ENCODE peak calls at places on chromosomes 2 and 18, in five cellular contexts. B is IMR-90, H is mesenchymal stem cell, W is trophoblast cell, C is H1. S is an unnamed sample.

GRCh38 chr18:78875268-78875997 is 104.2 kb upstream of the SALL3 start:
- DNase-seq in B (no peak), H (no peak), W (peak; percentile 43), C (peak; percentile 36), S (peak; percentile 24)

GRCh38 chr2:160228141-160228963 is 28.3 kb upstream of the ITGB6 start:
- DNase-seq in B (peak; percentile 87), H (peak; percentile 85), W (peak; percentile 62), C (no peak), S (no peak)

GRCh38 chr2:3741867-3742602 is 38.7 kb downstream of the DCDC2C start:
- DNase-seq in B (no peak), H (no peak), W (no peak), C (no peak), S (no peak)

GRCh38 chr2:42960835-42961165 is 168.4 kb upstream of the HAAO start:
- DNase-seq in B (no peak), H (no peak), W (no peak), C (no peak), S (no peak)

GRCh38 chr2:46719499-46719898 is 196.1 kb downstream of the MCFD2 start:
- DNase-seq in B (peak; percentile 91), H (peak; percentile 45), W (peak; percentile 62), C (no peak), S (no peak)

GRCh38 chr18:74430811-74431571 is 26.1 kb downstream of the DIPK1C start:
- DNase-seq in B (no peak), H (no peak), W (no peak), C (no peak), S (no peak)

GRCh38 chr18:13725566-13726227 is 661 bp downstream of the FAM210A start:
- DNase-seq in B (peak; percentile 2), H (peak; percentile 13), W (no peak), C (no peak), S (no peak)

GRCh38 chr2:25521665-25522387 is 151.6 kb downstream of the DTNB start:
- DNase-seq in B (peak; percentile 81), H (peak; percentile 84), W (peak; percentile 78), C (no peak), S (peak; percentile 26)

GRCh38 chr2:12402440-12403139 is 314.1 kb upstream of the TRIB2 start:
- DNase-seq in B (no peak), H (no peak), W (no peak), C (no peak), S (no peak)

GRCh38 chr2:135052997-135053474 is 944 bp downstream of the RAB3GAP1 start:
- DNase-seq in B (no peak), H (no peak), W (peak; percentile 32), C (no peak), S (no peak)

GRCh38 chr18:32576296-32576916 is 105.7 kb upstream of the GAREM1 start:
- DNase-seq in B (peak; percentile 5), H (peak; percentile 46), W (no peak), C (no peak), S (peak; percentile 11)

GRCh38 chr2:75022516-75022915 is 64.1 kb downstream of the POLE4 start:
- DNase-seq in B (peak; percentile 72), H (peak; percentile 26), W (peak; percentile 55), C (no peak), S (no peak)

GRCh38 chr2:215983581-215984351 is 29.6 kb downstream of the MREG start:
- DNase-seq in B (no peak), H (no peak), W (no peak), C (no peak), S (no peak)

GRCh38 chr18:59919026-59919425 is 19.2 kb downstream of the PMAIP1 start:
- DNase-seq in B (no peak), H (no peak), W (no peak), C (no peak), S (no peak)

GRCh38 chr18:41484069-41484468 is 471.0 kb upstream of the PIK3C3 start:
- DNase-seq in B (no peak), H (no peak), W (no peak), C (no peak), S (no peak)

DNA sequence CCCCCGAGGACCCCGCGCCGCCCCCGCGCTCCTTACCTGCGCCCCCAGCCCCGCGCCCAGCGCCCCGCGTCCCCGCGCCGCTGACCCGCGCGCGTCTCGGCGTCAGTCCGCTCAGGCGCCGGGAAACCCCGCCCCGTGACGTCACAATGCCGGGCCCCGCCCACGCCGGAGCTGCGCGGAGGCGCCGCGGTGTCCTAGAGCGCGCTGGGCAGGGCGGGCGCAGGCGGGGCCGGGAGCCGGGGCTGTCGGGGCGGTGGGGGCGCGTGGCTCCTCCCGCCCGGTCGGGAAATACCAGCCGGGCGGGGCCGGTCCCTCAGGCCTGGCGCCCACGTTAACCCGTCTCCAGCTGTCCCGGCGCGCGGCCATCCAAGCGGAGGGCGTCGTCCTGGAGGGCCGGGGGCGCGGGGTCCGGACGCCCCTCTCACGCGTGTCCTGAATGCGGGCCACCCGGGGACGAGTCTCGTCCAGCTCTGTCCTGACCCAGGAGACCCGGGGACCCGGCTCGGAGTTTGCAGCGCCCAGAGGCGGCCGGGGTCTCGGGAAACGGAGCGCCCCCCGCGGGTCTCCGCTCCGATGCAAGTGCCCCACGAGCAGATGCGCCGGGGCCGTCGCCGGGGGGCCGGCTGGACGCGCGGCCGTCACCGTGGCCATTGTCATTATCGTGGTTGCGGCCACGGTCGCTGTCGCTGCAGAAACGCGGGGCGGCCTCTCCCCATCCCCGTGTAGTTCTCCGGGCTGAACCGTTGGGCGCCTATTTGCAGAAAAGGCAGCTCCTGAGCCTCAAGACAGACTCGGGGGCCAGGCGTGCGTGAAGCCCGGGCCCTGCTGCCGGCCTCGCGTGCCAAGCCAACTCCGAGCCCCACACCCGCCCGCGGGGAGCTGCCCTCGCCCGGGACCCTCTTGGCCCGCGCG is at the start of gene SLC66A2:
- DNase-seq in B (peak; percentile 83), H (peak; percentile 85), W (peak; percentile 94), C (no peak), S (peak; percentile 81)
- H3K14ac ChIP-seq in B (peak within 1 kb of the TSS; percentile 93), H (peak within 1 kb of the TSS; percentile 69), W (peak within 1 kb of the TSS; percentile 24), C (no peak within 1 kb of the TSS), S (peak within 1 kb of the TSS; percentile 67)

GRCh38 chr2:139905624-139906023 is 1125.4 kb upstream of the NXPH2 start:
- DNase-seq in B (no peak), H (no peak), W (no peak), C (no peak), S (no peak)
- H3K4me1 ChIP-seq in B (no peaks in the 10 kb centered on the region), H (no peaks in the 10 kb centered on the region), W (no peaks in the 10 kb centered on the region), C (no peaks in the 10 kb centered on the region), S (no peaks in the 10 kb centered on the region)

GRCh38 chr2:21443494-21444105 is 319.8 kb downstream of the TDRD15 start:
- DNase-seq in B (peak; percentile 22), H (no peak), W (no peak), C (no peak), S (no peak)
- H3K4me3 ChIP-seq in B (no peak overlapping the region), H (no peak overlapping the region), W (no peak overlapping the region), C (no peak overlapping the region), S (no peak overlapping the region)

DNA sequence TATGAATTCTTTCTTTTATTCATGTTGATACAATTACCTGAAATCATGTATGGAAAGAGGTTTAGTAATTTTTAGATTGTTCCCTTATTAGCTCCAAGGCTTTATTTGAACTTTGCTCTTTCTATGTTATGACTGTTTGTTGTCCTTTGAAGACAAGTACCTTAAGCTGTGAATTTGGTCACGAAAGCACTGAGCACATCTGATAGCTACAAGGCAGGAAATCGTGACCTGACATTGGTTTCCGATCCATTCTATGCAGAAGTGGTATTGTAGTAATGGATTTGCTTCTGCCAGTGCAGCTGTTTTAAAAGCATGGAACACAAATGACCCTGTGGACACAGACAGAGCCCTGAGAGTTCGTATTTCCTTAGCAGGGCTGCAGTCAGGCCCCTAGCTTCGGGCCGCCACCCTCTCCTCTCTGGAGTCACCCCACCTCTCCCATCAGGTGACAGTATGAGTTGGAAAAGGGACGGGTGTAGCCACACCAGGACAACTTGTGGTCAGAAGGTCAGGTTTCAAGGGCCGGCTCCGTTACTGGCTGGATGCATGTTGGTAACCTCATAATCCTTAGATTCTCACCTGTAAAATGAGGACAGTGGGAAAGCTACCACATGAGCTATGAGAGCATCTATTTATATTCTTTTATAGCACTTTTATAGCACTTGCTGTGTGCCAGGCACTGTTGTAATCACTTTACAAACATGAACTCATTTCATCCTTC is 70.1 kb downstream of the SPATS2L start:
- DNase-seq in B (no peak), H (no peak), W (no peak), C (no peak), S (no peak)
- H3K14ac ChIP-seq in B (peak overlapping the region; percentile 72), H (peak overlapping the region; percentile 87), W (no peak overlapping the region), C (no peak overlapping the region), S (no peak overlapping the region)

DNA sequence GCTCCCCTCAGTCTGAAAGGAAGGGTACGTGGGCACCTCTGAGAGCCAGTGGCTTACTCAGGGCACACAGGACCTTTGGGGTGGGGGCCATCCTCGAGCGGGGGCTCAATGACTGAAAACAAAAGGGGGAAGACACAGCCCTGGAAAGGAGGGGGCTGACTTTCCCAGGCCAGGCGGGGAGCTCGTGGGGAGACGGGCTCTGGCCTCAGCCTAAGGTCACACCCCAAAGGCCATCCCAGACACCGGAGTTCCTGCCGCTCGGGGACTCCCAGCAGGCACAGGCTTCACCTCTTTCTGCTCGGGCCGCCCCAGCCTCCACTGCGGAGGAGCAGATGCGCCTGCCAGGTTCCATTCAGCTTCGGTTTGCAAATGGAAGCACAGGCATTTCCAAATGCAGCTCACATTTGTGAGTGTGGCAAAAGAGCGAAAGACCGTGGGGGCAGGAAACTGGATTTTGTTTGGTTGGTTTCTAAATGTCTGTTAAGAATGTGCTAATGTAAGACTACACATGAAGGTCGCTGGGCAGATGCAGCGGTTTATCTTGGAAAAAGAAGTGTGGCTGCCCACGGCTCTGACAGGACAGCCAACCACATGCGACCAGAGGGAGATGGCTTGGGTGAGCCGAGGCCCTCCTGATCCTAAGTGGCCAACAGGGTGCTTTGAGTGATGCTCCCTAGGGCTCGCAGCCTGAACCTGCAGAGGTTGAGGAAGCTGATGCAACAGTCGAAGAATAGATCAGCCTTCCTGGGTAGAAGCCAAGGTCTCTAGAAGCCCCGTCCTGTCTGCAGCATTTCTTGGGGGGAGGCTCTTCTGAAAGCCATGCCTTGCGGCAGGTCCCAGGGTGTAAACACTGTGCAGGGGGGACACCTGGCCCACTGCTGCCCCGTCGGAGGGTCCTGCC is 136.6 kb downstream of the HDAC4 start:
- DNase-seq in B (peak; percentile 63), H (peak; percentile 50), W (no peak), C (no peak), S (no peak)
- H3K4me1 ChIP-seq in B (peaks cover 51% of the 10 kb centered on the region), H (peaks cover 46% of the 10 kb centered on the region), W (peaks cover 22% of the 10 kb centered on the region), C (no peaks in the 10 kb centered on the region), S (peaks cover 23% of the 10 kb centered on the region)

DNA sequence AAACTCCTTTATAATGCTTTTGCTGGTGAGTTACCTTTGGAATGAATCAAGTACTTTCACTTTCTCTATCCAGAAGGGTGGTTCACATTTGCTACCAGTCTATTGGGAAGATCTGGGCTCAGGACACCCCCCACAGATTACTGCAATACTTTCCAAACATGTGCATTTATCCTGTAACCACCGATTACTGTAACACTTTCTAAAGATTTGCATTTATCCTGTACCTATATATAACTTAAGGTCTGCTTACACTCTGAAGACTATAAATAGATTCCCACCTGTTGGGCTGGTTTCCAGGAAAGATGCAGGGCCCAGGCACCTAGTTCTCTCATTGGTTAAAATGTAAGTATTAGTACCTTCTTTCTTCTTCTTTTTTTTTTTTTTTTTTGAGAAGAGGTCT is 113.0 kb upstream of the NEDD4L start:
- DNase-seq in B (no peak), H (no peak), W (no peak), C (no peak), S (no peak)
- H3K4me3 ChIP-seq in B (no peak overlapping the region), H (no peak overlapping the region), W (no peak overlapping the region), C (no peak overlapping the region), S (no peak overlapping the region)

S was measured in neuronal stem cell.